ENCODE peak calls at places on chromosomes 5 and 9, in five cellular contexts. Z is brain microvascular endothelial cell, E is pancreas, M is GM10248, G is sigmoid colon. T is an unnamed sample.

GRCh38 chr5:17050236-17050635 is 114.1 kb upstream of the MYO10 start:
- DNase-seq in Z (no peak), E (no peak), M (no peak), G (no peak), T (no peak)

GRCh38 chr5:137794863-137795262 is 40.7 kb upstream of the HNRNPA0 start:
- DNase-seq in Z (no peak), E (no peak), M (no peak), G (no peak), T (no peak)

GRCh38 chr9:87350915-87351314 is 146.8 kb upstream of the DAPK1 start:
- DNase-seq in Z (peak), E (no peak), M (no peak), G (no peak), T (no peak)

GRCh38 chr5:132420706-132421272 is 51.3 kb downstream of the SLC22A5 start:
- DNase-seq in Z (no peak), E (no peak), M (peak), G (no peak), T (no peak)

GRCh38 chr5:180464603-180464970 is 29.6 kb upstream of the CNOT6 start:
- DNase-seq in Z (no peak), E (no peak), M (no peak), G (no peak), T (no peak)

GRCh38 chr5:39107350-39107749 is 33.2 kb upstream of the RICTOR start:
- DNase-seq in Z (no peak), E (no peak), M (no peak), G (no peak), T (no peak)

GRCh38 chr9:127305450-127306226 is 41.1 kb downstream of the GARNL3 start:
- DNase-seq in Z (no peak), E (no peak), M (no peak), G (no peak), T (no peak)

GRCh38 chr5:172542651-172543131 is 88.4 kb upstream of the SH3PXD2B start:
- DNase-seq in Z (no peak), E (no peak), M (no peak), G (peak), T (no peak)

GRCh38 chr5:160635046-160635445 is 213.4 kb downstream of the PTTG1 start:
- DNase-seq in Z (no peak), E (no peak), M (no peak), G (no peak), T (no peak)

GRCh38 chr9:10613413-10613812 is 611 bp upstream of the PTPRD start:
- DNase-seq in Z (no peak), E (no peak), M (no peak), G (no peak), T (no peak)

GRCh38 chr9:90724112-90724511 is 77.5 kb upstream of the SYK start:
- DNase-seq in Z (no peak), E (no peak), M (no peak), G (no peak), T (no peak)

GRCh38 chr5:51416149-51416548 is 32.9 kb downstream of the ISL1 start:
- DNase-seq in Z (no peak), E (no peak), M (no peak), G (no peak), T (no peak)

GRCh38 chr5:14268236-14268701 is 125.1 kb downstream of the TRIO start:
- DNase-seq in Z (peak), E (no peak), M (no peak), G (no peak), T (peak)

GRCh38 chr9:70121818-70122436 is 78.3 kb downstream of the MAMDC2 start:
- DNase-seq in Z (no peak), E (no peak), M (no peak), G (no peak), T (peak)

GRCh38 chr9:83199240-83199639 is 136.3 kb upstream of the RASEF start:
- DNase-seq in Z (peak), E (peak), M (no peak), G (no peak), T (peak)

DNA sequence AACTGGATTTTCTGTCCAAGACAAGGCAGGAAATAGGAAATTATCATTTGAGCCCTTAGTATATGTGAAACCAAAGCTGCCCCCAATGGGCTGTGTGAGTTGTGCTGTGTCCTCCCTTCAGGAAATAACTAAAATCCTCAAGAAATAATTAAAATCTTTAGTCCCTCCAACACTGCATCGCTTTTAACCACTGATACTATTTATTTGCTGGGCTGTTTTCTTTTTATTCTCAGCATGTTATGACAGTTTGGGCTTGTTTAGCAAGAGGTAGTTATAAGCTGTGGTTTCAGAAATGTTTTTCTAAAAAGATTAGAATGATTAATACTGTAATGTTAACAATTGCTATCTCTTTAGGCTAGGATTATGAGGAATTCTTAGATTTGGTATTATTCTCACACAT is 187.0 kb upstream of the KCNN2 start:
- DNase-seq in Z (no peak), E (no peak), M (no peak), G (no peak), T (no peak)
- TF ChIP-seq CTCF in Z (no peak), E (no peak), M (no peak), G (no peak), T (no peak)

DNA sequence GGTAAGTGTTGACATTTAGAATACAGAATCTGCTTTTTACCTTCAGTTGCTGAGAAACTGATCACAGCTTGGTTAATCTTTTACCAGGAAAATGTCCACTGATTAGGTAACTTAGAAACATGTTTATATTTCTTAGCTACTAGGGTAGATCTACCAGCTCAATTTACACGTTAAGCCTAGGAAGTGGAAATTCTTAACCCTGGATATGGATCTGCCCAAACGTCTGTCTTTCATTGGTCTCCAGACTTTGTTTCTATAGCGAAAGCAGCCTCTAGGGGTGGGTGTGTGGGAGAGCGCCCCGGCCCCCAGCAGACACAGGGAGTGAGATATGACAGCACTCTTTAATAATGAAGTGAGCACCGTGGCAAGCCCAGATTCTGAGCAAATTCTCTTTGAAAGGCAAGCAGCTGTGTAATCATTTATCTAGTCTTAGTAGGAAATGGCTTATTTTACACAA is 141.6 kb upstream of the ZNF608 start:
- DNase-seq in Z (peak), E (peak), M (no peak), G (no peak), T (no peak)
- TF ChIP-seq CTCF in Z (peak), E (no peak), M (no peak), G (no peak), T (no peak)

GRCh38 chr9:34521406-34522045 is 1.3 kb downstream of the ENHO start:
- DNase-seq in Z (no peak), E (no peak), M (no peak), G (peak), T (no peak)

GRCh38 chr9:34518896-34519295 is 3.9 kb downstream of the ENHO start:
- DNase-seq in Z (no peak), E (no peak), M (no peak), G (peak), T (no peak)

GRCh38 chr9:34519321-34520020 is 3.3 kb downstream of the ENHO start:
- DNase-seq in Z (no peak), E (no peak), M (no peak), G (peak), T (no peak)

GRCh38 chr9:34520505-34521385 is 2.0 kb downstream of the ENHO start:
- DNase-seq in Z (no peak), E (no peak), M (no peak), G (peak), T (no peak)

GRCh38 chr9:34520096-34520495 is 2.7 kb downstream of the ENHO start:
- DNase-seq in Z (no peak), E (no peak), M (no peak), G (peak), T (no peak)
- TF ChIP-seq CTCF in Z (no peak), E (no peak), M (no peak), G (no peak), T (no peak)

GRCh38 chr9:123417289-123418051 is 61.5 kb downstream of the CRB2 start:
- DNase-seq in Z (no peak), E (no peak), M (no peak), G (peak), T (no peak)
- TF ChIP-seq CTCF in Z (no peak), E (no peak), M (no peak), G (no peak), T (no peak)

DNA sequence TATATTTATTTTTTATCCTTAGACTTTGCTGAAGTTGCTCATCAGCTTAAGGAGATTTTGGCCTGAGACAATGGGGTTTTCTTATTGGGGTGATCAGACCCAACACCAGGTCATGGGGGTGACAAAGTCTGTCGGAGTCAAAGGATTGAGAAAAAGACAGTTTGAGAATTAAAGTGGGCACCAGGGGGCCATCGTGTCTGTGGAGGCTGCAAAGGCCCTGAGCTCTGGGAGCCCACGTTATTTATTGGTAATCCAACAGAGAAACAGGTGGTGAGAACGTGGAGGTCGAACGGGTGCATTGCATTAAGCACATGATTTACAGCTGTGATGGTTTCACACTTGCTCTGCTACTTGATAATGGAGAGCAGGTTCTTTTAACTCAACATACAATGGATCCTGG is 102.5 kb upstream of the CDH10 start:
- DNase-seq in Z (no peak), E (no peak), M (no peak), G (no peak), T (no peak)
- TF ChIP-seq CTCF in Z (no peak), E (no peak), M (no peak), G (no peak), T (no peak)

DNA sequence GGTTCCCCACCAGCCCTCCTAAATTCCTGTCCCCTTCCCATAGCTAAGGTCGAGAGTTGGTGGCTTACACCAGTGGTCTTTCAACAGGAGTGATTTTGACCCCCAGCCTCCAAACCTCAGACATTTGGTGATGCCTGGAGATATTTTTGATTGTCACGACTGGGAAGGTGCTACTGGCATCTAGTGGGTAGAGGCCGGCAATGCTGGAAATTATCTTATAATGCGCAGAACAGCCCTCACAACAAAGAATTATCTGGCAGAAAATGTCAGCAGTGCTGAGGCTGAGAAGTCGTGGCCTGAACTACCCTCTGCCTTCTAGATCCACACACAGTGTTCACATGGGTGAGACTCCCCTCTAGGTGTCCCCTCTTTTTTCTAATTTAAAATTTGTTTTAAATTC is 69.6 kb downstream of the IL31RA start:
- DNase-seq in Z (peak), E (no peak), M (peak), G (no peak), T (no peak)
- TF ChIP-seq CTCF in Z (peak), E (no peak), M (peak), G (no peak), T (peak)

GRCh38 chr5:42854795-42855194 is 43.1 kb upstream of the SELENOP start:
- DNase-seq in Z (no peak), E (no peak), M (no peak), G (no peak), T (no peak)

GRCh38 chr5:42858031-42858643 is 46.4 kb upstream of the SELENOP start:
- DNase-seq in Z (no peak), E (no peak), M (no peak), G (no peak), T (peak)

GRCh38 chr5:42855811-42856210 is 44.1 kb upstream of the SELENOP start:
- DNase-seq in Z (no peak), E (no peak), M (no peak), G (no peak), T (no peak)

GRCh38 chr5:42852826-42853225 is 41.1 kb upstream of the SELENOP start:
- DNase-seq in Z (no peak), E (no peak), M (no peak), G (no peak), T (no peak)

DNA sequence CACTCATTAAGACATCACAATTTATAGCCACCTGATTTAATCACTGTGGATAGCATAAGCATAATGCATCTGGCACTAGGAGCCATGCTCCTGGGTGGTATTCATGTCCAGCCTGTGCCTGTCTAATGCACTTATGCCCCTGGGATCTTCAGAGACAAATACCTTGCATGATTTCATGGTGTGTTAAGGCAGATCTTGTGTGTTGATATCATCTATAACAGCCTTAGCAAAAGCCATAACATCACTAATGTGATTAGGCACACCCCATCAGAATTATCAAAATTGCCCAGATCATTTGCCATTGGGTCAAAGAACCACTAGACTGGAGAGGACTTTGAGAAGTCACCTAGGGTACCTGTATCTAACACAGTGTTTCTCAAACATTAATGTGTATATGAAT is 43.7 kb upstream of the SELENOP start:
- DNase-seq in Z (no peak), E (no peak), M (no peak), G (no peak), T (no peak)
- TF ChIP-seq CTCF in Z (no peak), E (no peak), M (no peak), G (no peak), T (no peak)

GRCh38 chr5:142023836-142024235 is 11.0 kb upstream of the GNPDA1 start:
- DNase-seq in Z (no peak), E (no peak), M (no peak), G (no peak), T (no peak)
- TF ChIP-seq CTCF in Z (no peak), E (no peak), M (no peak), G (no peak), T (no peak)

DNA sequence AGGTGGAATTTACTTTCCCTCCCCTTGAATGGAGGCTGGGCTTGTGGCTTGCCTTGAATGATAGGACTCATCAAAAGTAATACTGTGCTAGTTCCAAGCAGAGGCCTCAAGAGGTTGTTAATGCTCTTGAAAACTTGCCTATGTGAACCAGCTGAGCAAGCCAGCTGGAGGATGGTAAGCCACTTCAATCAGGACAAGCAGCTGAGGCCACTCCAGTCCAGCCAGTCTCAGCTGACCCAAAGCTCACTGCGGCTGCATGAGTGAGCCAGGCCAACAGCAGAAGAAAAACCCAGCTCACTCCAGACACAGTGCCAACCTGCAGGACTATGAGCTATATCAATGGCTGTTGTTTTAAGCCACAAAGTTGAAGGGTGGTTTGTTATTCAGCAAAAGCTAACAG is 182.8 kb downstream of the MCTP1 start:
- DNase-seq in Z (no peak), E (no peak), M (no peak), G (no peak), T (no peak)
- TF ChIP-seq CTCF in Z (no peak), E (no peak), M (no peak), G (no peak), T (no peak)

GRCh38 chr5:151079838-151080619 is 805 bp downstream of the TNIP1 start:
- DNase-seq in Z (peak), E (no peak), M (no peak), G (no peak), T (no peak)

GRCh38 chr5:151082274-151082902 is 1.6 kb upstream of the TNIP1 start:
- DNase-seq in Z (no peak), E (no peak), M (no peak), G (no peak), T (no peak)

GRCh38 chr5:151081426-151082273 is 816 bp upstream of the TNIP1 start:
- DNase-seq in Z (peak), E (no peak), M (no peak), G (no peak), T (no peak)

GRCh38 chr5:151078490-151079262 is 2.2 kb downstream of the TNIP1 start:
- DNase-seq in Z (no peak), E (peak), M (peak), G (no peak), T (no peak)

DNA sequence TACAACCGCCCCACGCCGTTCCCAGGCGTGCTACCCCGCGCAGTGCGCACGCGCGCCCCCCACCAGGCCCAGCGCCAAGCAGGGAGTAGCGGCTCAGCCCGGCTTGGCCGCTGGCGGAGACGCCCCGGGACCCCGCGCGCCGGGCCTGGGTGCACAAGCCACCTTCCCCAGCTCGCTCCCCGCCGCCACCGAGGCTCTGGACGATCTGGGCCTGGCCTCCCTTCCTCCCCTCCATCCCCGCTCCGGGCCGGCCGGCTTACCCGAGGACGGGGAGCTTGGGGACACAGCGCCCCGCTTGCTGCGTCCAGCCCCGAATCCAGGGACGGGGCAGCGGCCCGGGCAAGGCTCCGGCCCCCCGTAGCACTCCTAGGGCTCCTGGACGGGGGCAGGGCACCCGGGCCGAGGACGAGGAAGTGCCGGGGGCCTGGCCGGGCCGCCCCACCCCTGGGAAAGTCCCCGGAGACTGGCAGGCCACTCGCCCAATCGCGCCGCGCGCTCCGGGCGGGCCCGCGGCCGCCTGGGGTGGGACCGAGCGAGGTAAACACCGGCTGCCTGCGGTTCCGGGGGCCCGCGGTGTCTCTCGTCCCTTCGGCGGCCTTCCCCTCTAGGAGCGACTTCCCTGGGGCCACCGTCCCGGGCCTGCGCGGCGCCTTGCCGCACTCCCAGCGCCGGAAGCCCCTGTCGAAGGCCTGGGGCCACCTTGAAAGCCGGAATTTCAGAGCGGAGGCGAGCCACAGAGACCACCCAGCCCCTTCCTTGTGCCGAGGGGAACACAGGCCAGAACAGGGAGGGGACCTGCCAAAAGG is at the start of gene TNIP1:
- DNase-seq in Z (peak), E (peak), M (peak), G (peak), T (peak)
- TF ChIP-seq CTCF in Z (no peak), E (no peak), M (no peak), G (no peak), T (no peak)